ENCODE peak calls at places on chromosomes 12 and 14, in six cellular contexts. W, K, T, C, B and J are unnamed samples.

GRCh38 chr12:96227365-96228106 is 33.4 kb downstream of the ELK3 start:
- ATAC-seq in C (no peak), W (no peak), T (no peak), B (no peak), K (peak), J (no peak)

GRCh38 chr14:71243697-71244096 is 336.4 kb downstream of the PCNX1 start:
- ATAC-seq in T (no peak), K (no peak), W (no peak), B (no peak), C (no peak), J (no peak)

GRCh38 chr12:125065753-125066570 is 727 bp downstream of the AACS start:
- ATAC-seq in T (peak), W (no peak), C (peak), B (peak), K (peak), J (no peak)

GRCh38 chr12:118467576-118467975 is 91.2 kb downstream of the SUDS3 start:
- ATAC-seq in T (no peak), K (no peak), C (no peak), B (no peak), W (no peak), J (no peak)

GRCh38 chr12:96882862-96883261 is 24.2 kb upstream of the NEDD1 start:
- ATAC-seq in C (no peak), W (no peak), K (no peak), B (no peak), T (no peak), J (no peak)

GRCh38 chr14:24631749-24632335 is 2.1 kb downstream of the GZMB start:
- ATAC-seq in C (peak), T (no peak), K (no peak), W (no peak), B (peak), J (no peak)

GRCh38 chr12:3380200-3381020 is 110.6 kb upstream of the PRMT8 start:
- ATAC-seq in W (no peak), K (no peak), B (no peak), C (no peak), T (no peak), J (peak)

GRCh38 chr12:39532448-39532847 is 87.2 kb downstream of the ABCD2 start:
- ATAC-seq in B (no peak), K (no peak), C (no peak), T (no peak), W (no peak), J (no peak)

GRCh38 chr14:20601522-20601921 is 10.3 kb upstream of the RNASE12 start:
- ATAC-seq in C (no peak), K (no peak), T (no peak), B (no peak), W (no peak), J (no peak)

GRCh38 chr14:101953151-101953550 is 11.2 kb upstream of the DYNC1H1 start:
- ATAC-seq in B (no peak), W (no peak), K (no peak), T (no peak), C (no peak), J (no peak)

GRCh38 chr12:19675361-19675760 is 236.1 kb downstream of the AEBP2 start:
- ATAC-seq in T (no peak), B (no peak), W (no peak), K (peak), C (no peak), J (no peak)

GRCh38 chr12:107320929-107321618 is 227.7 kb upstream of the CRY1 start:
- ATAC-seq in K (no peak), W (no peak), B (no peak), T (no peak), C (no peak), J (no peak)

GRCh38 chr12:80268924-80269749 is 169.8 kb downstream of the OTOGL start:
- ATAC-seq in C (no peak), K (peak), W (no peak), B (no peak), T (peak), J (no peak)

GRCh38 chr12:104177663-104178501 is 37.7 kb upstream of the TXNRD1 start:
- ATAC-seq in T (peak), K (no peak), C (peak), B (peak), W (peak), J (peak)

GRCh38 chr12:108115123-108115745 is 13.9 kb upstream of the WSCD2 start:
- ATAC-seq in C (no peak), K (peak), W (no peak), T (no peak), B (no peak), J (no peak)

GRCh38 chr14:103016594-103016993 is 40.8 kb downstream of the CDC42BPB start:
- ATAC-seq in B (peak), K (no peak), C (no peak), T (no peak), W (no peak), J (no peak)

GRCh38 chr12:16352481-16352880 is 5.0 kb downstream of the MGST1 start:
- ATAC-seq in W (no peak), B (no peak), C (no peak), T (no peak), K (no peak), J (no peak)

GRCh38 chr12:28108599-28108998 is 81.7 kb upstream of the CCDC91 start:
- ATAC-seq in T (no peak), C (no peak), B (no peak), W (no peak), K (no peak), J (no peak)

GRCh38 chr12:123962530-123962929 is 10.1 kb downstream of the CCDC92 start:
- ATAC-seq in B (no peak), T (no peak), K (no peak), W (no peak), C (no peak), J (no peak)

GRCh38 chr14:75979071-75979571 is 2.7 kb downstream of the TGFB3 start:
- ATAC-seq in W (no peak), T (peak), B (no peak), K (no peak), C (peak), J (no peak)

GRCh38 chr14:93976477-93977057 is at the start of gene ASB2:
- ATAC-seq in K (peak), B (no peak), C (no peak), W (no peak), T (no peak), J (peak)

GRCh38 chr14:69592923-69593677 is 18.3 kb upstream of the SUSD6 start:
- ATAC-seq in B (no peak), W (no peak), K (peak), C (no peak), T (no peak), J (peak)

GRCh38 chr12:54210400-54210790 is 21.6 kb upstream of the SMUG1 start:
- ATAC-seq in C (no peak), B (no peak), T (no peak), W (no peak), K (no peak), J (no peak)

GRCh38 chr12:105882404-105882803 is 256.4 kb downstream of the NUAK1 start:
- ATAC-seq in B (no peak), C (no peak), K (no peak), T (no peak), W (no peak), J (peak)

GRCh38 chr14:90503582-90503981 is 106.8 kb downstream of the CALM1 start:
- ATAC-seq in K (no peak), B (no peak), T (no peak), C (no peak), W (no peak), J (no peak)

GRCh38 chr12:93626160-93626559 is 51.0 kb upstream of the CRADD start:
- ATAC-seq in T (no peak), C (no peak), W (no peak), K (no peak), B (peak), J (no peak)

GRCh38 chr12:25322351-25322750 is 71.6 kb upstream of the KRAS start:
- ATAC-seq in T (no peak), B (no peak), W (no peak), K (no peak), C (no peak), J (no peak)

GRCh38 chr12:80195143-80195726 is 95.9 kb downstream of the OTOGL start:
- ATAC-seq in K (peak), B (peak), C (peak), W (no peak), T (peak), J (no peak)

GRCh38 chr12:56932867-56933266 is 1.3 kb downstream of the SDR9C7 start:
- ATAC-seq in B (peak), T (no peak), W (peak), C (no peak), K (no peak), J (peak)

GRCh38 chr14:54267172-54267571 is 129.6 kb upstream of the CDKN3 start:
- ATAC-seq in T (no peak), B (no peak), C (no peak), W (no peak), K (peak), J (no peak)

GRCh38 chr14:64953310-64953654 is 10.7 kb upstream of the GPX2 start:
- ATAC-seq in B (no peak), C (no peak), K (no peak), T (no peak), W (no peak), J (no peak)

GRCh38 chr12:20269352-20270067 is 98.8 kb upstream of the PDE3A start:
- ATAC-seq in K (no peak), W (no peak), C (no peak), T (no peak), B (no peak), J (no peak)

GRCh38 chr12:131852551-131853299 is 24.5 kb downstream of the MMP17 start:
- ATAC-seq in W (no peak), B (no peak), C (no peak), K (peak), T (no peak), J (no peak)

GRCh38 chr12:41936333-41936732 is 208.3 kb downstream of the GXYLT1 start:
- ATAC-seq in K (no peak), W (no peak), B (peak), C (no peak), T (no peak), J (no peak)

GRCh38 chr14:51680031-51680430 is 28.3 kb downstream of the FRMD6 start:
- ATAC-seq in T (no peak), K (no peak), C (no peak), W (no peak), B (no peak), J (no peak)

GRCh38 chr12:50099302-50100008 is 4.4 kb upstream of the GPD1 start:
- ATAC-seq in K (no peak), T (no peak), B (no peak), C (no peak), W (no peak), J (peak)

GRCh38 chr12:40903040-40903439 is 210.8 kb downstream of the CNTN1 start:
- ATAC-seq in C (no peak), B (no peak), W (no peak), K (no peak), T (no peak), J (peak)

GRCh38 chr12:121129705-121130147 is 3.0 kb upstream of the P2RX7 start:
- ATAC-seq in K (no peak), T (no peak), W (no peak), B (no peak), C (no peak), J (no peak)
- H3K4me3 ChIP-seq in K (peak), T (no peak), W (no peak), B (no peak), C (no peak), J (no peak)

DNA sequence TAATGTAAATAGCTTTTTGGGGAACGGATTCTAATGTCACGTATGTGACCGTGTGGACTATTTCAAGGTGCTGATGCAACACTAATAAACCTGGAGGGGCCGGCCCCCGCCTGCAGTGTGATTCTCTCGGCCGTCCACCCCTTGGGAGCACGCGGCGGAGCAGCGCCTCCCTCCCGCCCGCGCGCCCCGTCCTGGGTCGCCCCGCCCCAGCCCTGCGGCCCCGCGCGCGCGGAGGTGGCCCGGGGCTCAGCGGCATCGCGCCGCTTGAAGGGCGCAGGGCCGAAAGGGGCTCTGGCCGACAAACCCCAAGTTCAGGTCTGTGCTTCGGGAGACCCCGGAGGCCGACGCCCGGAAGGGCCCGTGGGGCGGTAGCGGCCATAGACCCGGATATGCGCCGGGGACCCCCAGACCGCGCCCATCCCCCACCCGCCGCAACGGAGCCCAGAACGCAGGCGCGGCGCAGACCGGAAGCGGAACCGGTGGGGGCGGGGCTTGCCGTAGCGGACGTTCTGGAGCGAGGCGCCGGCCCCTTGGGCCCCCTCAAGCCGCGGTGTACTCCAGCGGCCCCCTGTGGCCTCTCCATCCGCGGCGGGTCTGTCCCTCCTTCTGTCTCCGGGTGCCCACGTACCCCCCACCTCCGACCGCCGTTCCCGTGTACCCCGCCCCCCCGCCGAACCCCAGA is at the start of gene TEX22:
- ATAC-seq in C (peak), K (peak), B (peak), W (peak), T (peak), J (peak)
- TF ChIP-seq POLR2A in C (peak), K (peak), B (peak), W (no peak), T (peak), J (peak)

DNA sequence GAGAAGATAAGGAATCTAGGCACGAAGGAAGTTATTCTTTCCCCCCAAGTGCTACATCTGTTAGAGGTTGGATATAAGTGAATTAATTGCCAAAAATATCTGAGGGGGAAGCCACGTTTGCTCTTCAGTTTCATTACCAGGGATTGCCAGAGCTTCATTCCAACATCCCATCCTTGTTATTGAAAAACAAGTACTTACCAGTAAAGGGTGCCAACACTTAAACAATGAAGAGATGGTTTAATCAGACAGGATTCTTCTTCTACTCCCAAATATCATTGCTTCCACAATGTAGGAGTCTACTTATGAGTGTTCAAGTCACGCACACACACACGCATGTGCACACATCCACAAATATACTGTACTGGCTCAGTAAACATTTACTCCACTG is 312.4 kb downstream of the RPAP3 start:
- ATAC-seq in K (no peak), T (no peak), C (no peak), B (no peak), W (no peak), J (no peak)
- TF ChIP-seq POLR2AphosphoS5 in K (no peak), T (no peak), C (no peak), B (no peak), W (no peak), J (no peak)

GRCh38 chr12:212799-213526 is 994 bp downstream of the SLC6A12 start:
- ATAC-seq in B (no peak), C (peak), T (no peak), K (peak), W (peak), J (no peak)

GRCh38 chr12:212383-212798 is 1.6 kb downstream of the SLC6A12 start:
- ATAC-seq in K (peak), C (no peak), B (no peak), T (no peak), W (no peak), J (no peak)

GRCh38 chr12:211639-212382 is 2.1 kb downstream of the SLC6A12 start:
- ATAC-seq in W (no peak), K (no peak), T (no peak), C (no peak), B (no peak), J (no peak)

GRCh38 chr12:214005-214736 is at the start of gene SLC6A12:
- ATAC-seq in B (no peak), K (no peak), W (no peak), C (peak), T (no peak), J (peak)

DNA sequence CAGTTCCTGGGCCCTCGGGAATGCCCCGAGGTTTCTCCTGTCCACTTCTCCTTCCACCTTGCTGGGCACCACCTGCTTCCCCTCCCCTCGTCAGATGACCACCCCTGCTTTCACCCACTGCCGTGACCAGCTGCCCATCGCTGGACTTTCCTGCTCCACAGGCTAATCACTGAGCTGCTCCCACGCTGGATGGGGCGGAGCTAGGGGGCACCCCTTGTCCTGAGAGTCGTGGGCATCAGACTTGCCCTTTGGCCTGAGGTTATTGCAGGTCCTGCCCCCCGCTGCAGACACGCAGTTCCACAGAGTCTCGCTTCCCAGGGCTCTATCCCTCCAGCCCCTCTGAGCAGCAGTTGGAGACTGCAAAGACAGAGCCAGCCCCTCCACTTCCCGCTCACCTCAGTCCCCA is 427 bp downstream of the SLC6A12 start:
- ATAC-seq in T (no peak), K (no peak), B (no peak), W (peak), C (no peak), J (no peak)
- H3K4me3 ChIP-seq in T (no peak), K (no peak), B (no peak), W (no peak), C (peak), J (no peak)

DNA sequence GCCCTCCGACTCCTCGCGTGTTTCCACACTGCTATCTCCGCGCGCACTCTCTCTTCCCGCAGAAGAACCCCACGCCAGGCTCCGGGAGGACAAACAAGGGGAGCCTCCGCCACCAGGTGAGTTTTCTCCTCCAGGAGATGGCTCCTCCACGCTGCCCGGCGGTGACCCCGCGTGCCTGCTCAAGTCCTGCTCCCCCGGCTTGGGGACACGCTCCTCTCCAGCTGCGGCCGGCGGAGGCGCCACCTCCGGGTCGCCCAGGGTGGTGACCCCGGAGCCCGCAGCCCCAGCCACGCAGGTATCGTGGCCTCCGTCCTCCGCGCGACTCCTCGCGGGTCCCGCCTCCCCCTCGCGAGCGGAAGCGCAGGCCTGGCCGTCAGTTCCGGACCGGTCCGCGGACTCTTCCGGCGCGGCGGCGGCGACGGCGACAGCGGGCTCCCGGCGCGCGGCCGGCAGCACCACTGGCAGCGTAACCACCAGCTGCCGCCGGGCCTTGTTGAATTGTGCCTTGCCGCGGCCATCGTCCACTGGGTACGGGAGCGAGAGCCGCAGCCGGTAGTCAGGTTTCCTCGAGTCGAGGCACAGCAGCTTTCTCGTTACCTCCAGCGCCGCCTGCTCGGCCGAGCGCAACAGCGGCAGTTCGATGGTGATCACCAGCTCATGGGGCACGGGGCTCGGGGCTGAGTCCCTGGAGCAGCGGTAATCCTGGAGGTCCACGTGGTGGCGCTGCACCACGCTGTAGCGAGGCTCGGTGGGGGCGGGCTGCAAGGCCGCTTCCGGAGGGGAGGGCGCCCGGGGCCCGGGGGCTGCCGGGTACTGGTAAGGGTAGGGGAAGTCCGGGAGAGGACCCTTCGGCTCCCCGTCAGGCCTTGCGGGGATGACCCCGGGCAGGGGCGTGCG is 1.1 kb downstream of the DNAAF2 start:
- ATAC-seq in C (peak), T (peak), W (peak), K (peak), B (peak), J (peak)
- TF ChIP-seq POLR2A in C (peak), T (peak), W (no peak), K (peak), B (peak), J (peak)

DNA sequence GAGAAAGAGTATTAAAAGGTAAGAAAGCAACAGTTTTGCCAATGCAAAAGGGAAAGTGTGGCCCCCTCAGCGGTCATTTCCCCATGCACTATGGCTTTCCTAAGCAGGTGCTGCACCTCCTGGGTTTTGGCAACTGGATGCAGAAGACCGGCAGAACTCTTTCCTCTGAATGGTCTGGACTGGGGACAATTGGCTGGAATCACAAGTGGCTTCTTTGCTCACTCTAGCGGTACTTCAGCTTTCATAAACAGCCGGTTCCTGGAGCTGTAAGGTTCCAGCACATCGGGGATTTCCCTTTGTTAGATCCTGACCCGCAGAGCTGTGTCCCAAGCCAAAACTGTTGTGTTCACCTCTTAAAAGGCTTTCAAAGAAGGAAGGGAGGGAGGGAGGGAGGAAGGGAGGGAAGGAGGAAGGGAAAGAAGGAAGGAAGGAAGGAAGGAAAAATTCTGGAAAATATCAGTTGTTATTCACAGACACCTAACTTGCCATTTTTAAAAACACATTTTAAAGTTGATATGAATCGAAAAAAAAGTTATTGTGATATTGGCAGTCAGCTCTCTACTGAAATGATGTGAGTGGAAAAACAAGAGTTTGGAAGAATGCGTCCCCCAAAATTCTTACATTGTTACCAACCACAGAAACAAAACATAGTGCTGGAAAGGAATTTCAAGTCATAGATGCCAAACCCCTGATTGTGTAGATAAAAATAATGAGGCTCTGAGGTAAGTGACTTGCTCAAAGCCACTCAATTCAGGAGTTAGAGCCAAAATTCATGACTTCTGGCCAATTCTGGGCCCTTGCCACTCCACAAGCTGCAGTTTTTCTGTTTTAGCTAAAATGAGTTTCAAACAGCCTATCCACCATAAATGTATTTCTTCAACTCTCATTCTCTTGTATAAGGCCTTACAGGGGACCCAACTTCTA is 220.6 kb upstream of the HMGA2 start:
- ATAC-seq in C (peak), B (peak), W (peak), K (peak), T (peak), J (peak)
- TF ChIP-seq POLR2AphosphoS5 in C (no peak), B (no peak), W (peak), K (no peak), T (no peak), J (no peak)